ENCODE peak calls at places on chromosome 9, in five cellular contexts. One of them, this sample, is unnamed.

GRCh38 chr9:88994820-88995180 is 3.5 kb downstream of the S1PR3 start:
- DNase-seq in RCC 7860: no peak
- DNase-seq in NCI-H1436: no peak
- DNase-seq in NCI-H345: no peak
- DNase-seq in memory B cell: no peak
- DNase-seq in this sample: peak; percentile 45

GRCh38 chr9:27572566-27572917 is 739 bp downstream of the C9orf72 start:
- DNase-seq in RCC 7860: peak; percentile 35
- DNase-seq in NCI-H1436: no peak
- DNase-seq in NCI-H345: peak; percentile 65
- DNase-seq in memory B cell: peak; percentile 62
- DNase-seq in this sample: peak; percentile 56

GRCh38 chr9:75962186-75963036 is 71.9 kb downstream of the PCSK5 start:
- DNase-seq in RCC 7860: no peak
- DNase-seq in NCI-H1436: no peak
- DNase-seq in NCI-H345: peak; percentile 41
- DNase-seq in memory B cell: no peak
- DNase-seq in this sample: no peak

GRCh38 chr9:35518981-35519679 is 29.2 kb downstream of the RUSC2 start:
- DNase-seq in RCC 7860: peak; percentile 79
- DNase-seq in NCI-H1436: no peak
- DNase-seq in NCI-H345: no peak
- DNase-seq in memory B cell: no peak
- DNase-seq in this sample: peak; percentile 48

GRCh38 chr9:110526426-110526825 is 53.1 kb downstream of the SVEP1 start:
- DNase-seq in RCC 7860: no peak
- DNase-seq in NCI-H1436: no peak
- DNase-seq in NCI-H345: no peak
- DNase-seq in memory B cell: no peak
- DNase-seq in this sample: peak; percentile 35

GRCh38 chr9:127968717-127969383 is 11.9 kb downstream of the EEIG1 start:
- DNase-seq in RCC 7860: peak; percentile 43
- DNase-seq in NCI-H1436: no peak
- DNase-seq in NCI-H345: peak; percentile 72
- DNase-seq in memory B cell: no peak
- DNase-seq in this sample: peak; percentile 76

GRCh38 chr9:134670042-134670525 is 28.5 kb downstream of the COL5A1 start:
- DNase-seq in RCC 7860: peak; percentile 97
- DNase-seq in NCI-H1436: no peak
- DNase-seq in NCI-H345: no peak
- DNase-seq in memory B cell: no peak
- DNase-seq in this sample: peak; percentile 83

GRCh38 chr9:27423919-27424710 is 100.0 kb upstream of the IFNK start:
- DNase-seq in RCC 7860: no peak
- DNase-seq in NCI-H1436: no peak
- DNase-seq in NCI-H345: no peak
- DNase-seq in memory B cell: no peak
- DNase-seq in this sample: no peak

GRCh38 chr9:91855196-91855595 is 94.8 kb downstream of the ROR2 start:
- DNase-seq in RCC 7860: no peak
- DNase-seq in NCI-H1436: no peak
- DNase-seq in NCI-H345: no peak
- DNase-seq in memory B cell: no peak
- DNase-seq in this sample: no peak

GRCh38 chr9:81892440-81892839 is 35.8 kb upstream of the SPATA31D4 start:
- DNase-seq in RCC 7860: no peak
- DNase-seq in NCI-H1436: no peak
- DNase-seq in NCI-H345: no peak
- DNase-seq in memory B cell: no peak
- DNase-seq in this sample: no peak

GRCh38 chr9:121609845-121610637 is 41.4 kb upstream of the DAB2IP start:
- DNase-seq in RCC 7860: peak; percentile 50
- DNase-seq in NCI-H1436: no peak
- DNase-seq in NCI-H345: no peak
- DNase-seq in memory B cell: no peak
- DNase-seq in this sample: peak; percentile 93

GRCh38 chr9:76001494-76001893 is 111.0 kb downstream of the PCSK5 start:
- DNase-seq in RCC 7860: no peak
- DNase-seq in NCI-H1436: no peak
- DNase-seq in NCI-H345: no peak
- DNase-seq in memory B cell: no peak
- DNase-seq in this sample: no peak

GRCh38 chr9:100670719-100671118 is 92.8 kb downstream of the CAVIN4 start:
- DNase-seq in RCC 7860: no peak
- DNase-seq in NCI-H1436: no peak
- DNase-seq in NCI-H345: peak; percentile 81
- DNase-seq in memory B cell: no peak
- DNase-seq in this sample: peak; percentile 73

GRCh38 chr9:121510766-121511555 is 11.3 kb upstream of the GGTA1 start:
- DNase-seq in RCC 7860: no peak
- DNase-seq in NCI-H1436: no peak
- DNase-seq in NCI-H345: no peak
- DNase-seq in memory B cell: no peak
- DNase-seq in this sample: peak; percentile 14

GRCh38 chr9:127224178-127224882 is 40.2 kb upstream of the GARNL3 start:
- DNase-seq in RCC 7860: peak; percentile 60
- DNase-seq in NCI-H1436: peak; percentile 92
- DNase-seq in NCI-H345: peak; percentile 95
- DNase-seq in memory B cell: peak; percentile 95
- DNase-seq in this sample: peak; percentile 92

GRCh38 chr9:116806075-116806474 is 119.0 kb downstream of the TRIM32 start:
- DNase-seq in RCC 7860: no peak
- DNase-seq in NCI-H1436: no peak
- DNase-seq in NCI-H345: no peak
- DNase-seq in memory B cell: no peak
- DNase-seq in this sample: peak; percentile 66

GRCh38 chr9:129487658-129488483 is 133.0 kb downstream of the C9orf50 start:
- DNase-seq in RCC 7860: peak; percentile 67
- DNase-seq in NCI-H1436: peak; percentile 45
- DNase-seq in NCI-H345: peak; percentile 42
- DNase-seq in memory B cell: no peak
- DNase-seq in this sample: peak; percentile 73

GRCh38 chr9:90706230-90706629 is 63.6 kb upstream of the DIRAS2 start:
- DNase-seq in RCC 7860: no peak
- DNase-seq in NCI-H1436: no peak
- DNase-seq in NCI-H345: no peak
- DNase-seq in memory B cell: no peak
- DNase-seq in this sample: no peak

This sample was measured in astrocyte of the hippocampus.